ENCODE peak calls at places on chromosome 5, in eight cellular contexts. One of them, this sample, is unnamed.

GRCh38 chr5:2913306-2913705 is 161.8 kb upstream of the IRX2 start:
- DNase-seq in MM.1S: no peak
- DNase-seq in GM13977: no peak
- DNase-seq in pancreas: no peak
- DNase-seq in endodermal cell: no peak
- DNase-seq in lung: peak
- DNase-seq in Caco-2: no peak
- DNase-seq in Calu3: no peak
- DNase-seq in this sample: no peak

GRCh38 chr5:65190328-65191053 is 291.2 kb downstream of the ADAMTS6 start:
- DNase-seq in MM.1S: no peak
- DNase-seq in pancreas: no peak
- DNase-seq in Caco-2: no peak
- DNase-seq in lung: no peak
- DNase-seq in endodermal cell: no peak
- DNase-seq in GM13977: peak
- DNase-seq in Calu3: no peak
- DNase-seq in this sample: no peak

GRCh38 chr5:83077662-83078261 is 415 bp downstream of the XRCC4 start:
- DNase-seq in Calu3: peak
- DNase-seq in GM13977: no peak
- DNase-seq in endodermal cell: peak
- DNase-seq in Caco-2: peak
- DNase-seq in pancreas: no peak
- DNase-seq in lung: no peak
- DNase-seq in MM.1S: peak
- DNase-seq in this sample: no peak

GRCh38 chr5:114789773-114790402 is 379.8 kb downstream of the TRIM36 start:
- DNase-seq in lung: no peak
- DNase-seq in GM13977: peak
- DNase-seq in Caco-2: peak
- DNase-seq in MM.1S: peak
- DNase-seq in Calu3: no peak
- DNase-seq in endodermal cell: no peak
- DNase-seq in pancreas: no peak
- DNase-seq in this sample: no peak

GRCh38 chr5:125597338-125597737 is 825.9 kb upstream of the GRAMD2B start:
- DNase-seq in GM13977: no peak
- DNase-seq in endodermal cell: no peak
- DNase-seq in MM.1S: no peak
- DNase-seq in pancreas: no peak
- DNase-seq in Calu3: no peak
- DNase-seq in Caco-2: no peak
- DNase-seq in lung: no peak
- DNase-seq in this sample: no peak

GRCh38 chr5:164353155-164353554 is 847.7 kb downstream of the MAT2B start:
- DNase-seq in Calu3: no peak
- DNase-seq in MM.1S: no peak
- DNase-seq in Caco-2: no peak
- DNase-seq in lung: no peak
- DNase-seq in pancreas: no peak
- DNase-seq in GM13977: no peak
- DNase-seq in endodermal cell: no peak
- DNase-seq in this sample: no peak

GRCh38 chr5:114243983-114244305 is 117.9 kb upstream of the KCNN2 start:
- DNase-seq in MM.1S: peak
- DNase-seq in endodermal cell: no peak
- DNase-seq in GM13977: no peak
- DNase-seq in pancreas: no peak
- DNase-seq in Calu3: no peak
- DNase-seq in Caco-2: no peak
- DNase-seq in lung: no peak
- DNase-seq in this sample: no peak

GRCh38 chr5:139915834-139916233 is 120.2 kb downstream of the PSD2 start:
- DNase-seq in GM13977: no peak
- DNase-seq in lung: peak
- DNase-seq in MM.1S: no peak
- DNase-seq in Calu3: no peak
- DNase-seq in endodermal cell: no peak
- DNase-seq in pancreas: no peak
- DNase-seq in Caco-2: no peak
- DNase-seq in this sample: no peak

GRCh38 chr5:153463806-153464205 is 26.7 kb upstream of the GRIA1 start:
- DNase-seq in endodermal cell: no peak
- DNase-seq in Caco-2: no peak
- DNase-seq in MM.1S: no peak
- DNase-seq in GM13977: no peak
- DNase-seq in Calu3: no peak
- DNase-seq in pancreas: no peak
- DNase-seq in lung: no peak
- DNase-seq in this sample: no peak

GRCh38 chr5:24804221-24804681 is 159.5 kb upstream of the CDH10 start:
- DNase-seq in Calu3: no peak
- DNase-seq in GM13977: no peak
- DNase-seq in pancreas: no peak
- DNase-seq in endodermal cell: no peak
- DNase-seq in Caco-2: no peak
- DNase-seq in MM.1S: no peak
- DNase-seq in lung: no peak
- DNase-seq in this sample: no peak

GRCh38 chr5:1282139-1282992 is 12.5 kb downstream of the TERT start:
- DNase-seq in lung: no peak
- DNase-seq in endodermal cell: peak
- DNase-seq in pancreas: no peak
- DNase-seq in GM13977: no peak
- DNase-seq in Caco-2: no peak
- DNase-seq in MM.1S: no peak
- DNase-seq in Calu3: no peak
- DNase-seq in this sample: peak

GRCh38 chr5:21419383-21419782 is 1431.4 kb upstream of the CDH18 start:
- DNase-seq in endodermal cell: no peak
- DNase-seq in lung: no peak
- DNase-seq in pancreas: no peak
- DNase-seq in Caco-2: no peak
- DNase-seq in MM.1S: no peak
- DNase-seq in Calu3: no peak
- DNase-seq in GM13977: no peak
- DNase-seq in this sample: no peak

GRCh38 chr5:65086234-65086886 is 317.6 kb downstream of the CWC27 start:
- DNase-seq in GM13977: no peak
- DNase-seq in pancreas: no peak
- DNase-seq in MM.1S: no peak
- DNase-seq in endodermal cell: no peak
- DNase-seq in Caco-2: no peak
- DNase-seq in Calu3: peak
- DNase-seq in lung: no peak
- DNase-seq in this sample: no peak

GRCh38 chr5:14006823-14007510 is 62.5 kb upstream of the DNAH5 start:
- DNase-seq in GM13977: no peak
- DNase-seq in MM.1S: no peak
- DNase-seq in lung: no peak
- DNase-seq in Caco-2: no peak
- DNase-seq in endodermal cell: no peak
- DNase-seq in Calu3: no peak
- DNase-seq in pancreas: no peak
- DNase-seq in this sample: no peak

GRCh38 chr5:126780165-126780827 is 3.4 kb downstream of the LMNB1 start:
- DNase-seq in endodermal cell: peak
- DNase-seq in Caco-2: peak
- DNase-seq in MM.1S: peak
- DNase-seq in lung: no peak
- DNase-seq in Calu3: peak
- DNase-seq in GM13977: peak
- DNase-seq in pancreas: peak
- DNase-seq in this sample: peak

GRCh38 chr5:176780951-176781350 is 29.4 kb upstream of the UNC5A start:
- DNase-seq in pancreas: no peak
- DNase-seq in Caco-2: no peak
- DNase-seq in Calu3: no peak
- DNase-seq in GM13977: no peak
- DNase-seq in MM.1S: no peak
- DNase-seq in lung: no peak
- DNase-seq in endodermal cell: peak
- DNase-seq in this sample: no peak

GRCh38 chr5:176144508-176144907 is 93.7 kb upstream of the SIMC1 start:
- DNase-seq in Calu3: no peak
- DNase-seq in endodermal cell: no peak
- DNase-seq in Caco-2: no peak
- DNase-seq in GM13977: no peak
- DNase-seq in MM.1S: peak
- DNase-seq in lung: no peak
- DNase-seq in pancreas: no peak
- DNase-seq in this sample: no peak

GRCh38 chr5:53381-54174 is 38.4 kb upstream of the PLEKHG4B start:
- DNase-seq in Caco-2: peak
- DNase-seq in Calu3: peak
- DNase-seq in endodermal cell: peak
- DNase-seq in GM13977: peak
- DNase-seq in pancreas: peak
- DNase-seq in lung: peak
- DNase-seq in MM.1S: no peak
- DNase-seq in this sample: peak
- TF ChIP-seq CTCF in Caco-2: no peak
- TF ChIP-seq CTCF in Calu3: no peak
- TF ChIP-seq CTCF in endodermal cell: no peak
- TF ChIP-seq CTCF in GM13977: no peak
- TF ChIP-seq CTCF in pancreas: no peak
- TF ChIP-seq CTCF in lung: no peak
- TF ChIP-seq CTCF in MM.1S: no peak
- TF ChIP-seq CTCF in this sample: no peak

DNA sequence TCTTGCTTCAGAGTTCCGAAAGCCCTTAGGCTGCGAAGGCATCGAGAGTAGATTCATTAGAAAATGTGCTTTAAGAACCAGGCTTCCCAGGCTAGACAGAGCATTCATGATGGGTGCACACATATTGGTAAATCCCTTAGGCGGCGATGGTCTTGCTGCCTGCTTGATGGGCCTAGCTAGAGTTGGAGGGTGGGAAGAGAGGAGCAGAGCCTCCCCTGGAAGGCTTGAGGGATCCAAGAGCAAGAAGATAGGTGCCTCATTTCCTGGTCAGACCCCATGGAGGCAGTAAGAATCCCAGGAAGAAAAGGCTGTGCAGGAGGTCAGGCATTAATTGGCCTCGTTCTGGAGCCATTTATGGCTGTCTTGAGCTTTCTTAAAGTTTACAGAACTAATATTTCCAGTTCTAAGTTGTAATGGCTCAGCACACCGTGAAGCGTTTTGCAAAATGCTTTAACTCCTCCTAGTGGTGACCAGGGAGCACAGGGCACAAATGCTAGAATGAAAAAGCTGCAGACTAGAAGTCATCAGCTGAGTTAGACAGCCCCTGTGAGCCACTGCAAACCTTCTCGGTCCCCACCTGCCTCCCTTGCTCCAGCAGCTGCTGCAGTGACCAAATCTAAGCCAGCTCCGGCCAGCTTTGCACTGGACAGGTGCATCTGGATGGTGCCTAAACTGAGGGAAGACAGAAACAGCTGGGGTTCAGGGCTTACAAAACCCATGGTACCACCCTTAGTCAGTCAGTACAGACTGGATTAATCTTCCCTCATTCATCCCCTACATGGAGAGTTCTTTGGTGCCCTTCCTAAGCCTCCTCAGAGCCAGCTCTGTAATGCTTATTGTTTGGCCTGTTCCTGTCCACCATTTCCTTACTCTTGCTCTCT is 14.7 kb downstream of the SLC45A2 start:
- DNase-seq in Caco-2: peak
- DNase-seq in MM.1S: peak
- DNase-seq in pancreas: peak
- DNase-seq in GM13977: peak
- DNase-seq in endodermal cell: peak
- DNase-seq in Calu3: peak
- DNase-seq in lung: no peak
- DNase-seq in this sample: no peak
- TF ChIP-seq CTCF in Caco-2: peak
- TF ChIP-seq CTCF in MM.1S: peak
- TF ChIP-seq CTCF in pancreas: peak
- TF ChIP-seq CTCF in GM13977: peak
- TF ChIP-seq CTCF in endodermal cell: peak
- TF ChIP-seq CTCF in Calu3: peak
- TF ChIP-seq CTCF in lung: peak
- TF ChIP-seq CTCF in this sample: peak

DNA sequence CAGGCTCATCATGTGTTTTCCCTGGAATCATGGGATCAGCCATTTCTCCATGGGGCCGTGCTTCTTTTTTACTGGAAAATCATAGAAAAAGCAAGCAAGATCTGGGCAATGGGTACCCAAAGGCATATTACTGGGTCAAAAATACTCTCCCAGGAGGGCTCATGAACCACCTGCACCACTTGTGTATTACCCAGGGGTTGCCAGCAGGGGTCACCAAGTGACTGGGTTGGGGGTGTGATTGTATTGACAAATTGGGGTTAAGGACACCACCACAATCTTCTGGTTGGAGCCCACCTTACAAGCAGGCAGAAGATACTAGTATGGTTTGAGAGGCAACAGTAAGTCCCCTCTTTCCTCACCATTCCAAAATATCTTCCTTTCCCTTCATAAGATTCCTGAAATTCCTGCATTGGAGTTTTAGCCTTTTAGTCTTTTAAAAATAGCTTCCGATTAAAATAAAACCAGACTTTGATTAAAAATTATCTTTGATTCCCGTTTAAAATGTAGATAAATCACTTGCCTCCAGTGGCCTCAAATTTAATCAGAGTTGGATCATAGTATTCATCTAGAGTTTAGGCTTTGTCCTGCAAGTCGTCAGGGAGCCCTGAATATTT is 603.3 kb downstream of the KIF4B start:
- DNase-seq in Calu3: peak
- DNase-seq in endodermal cell: peak
- DNase-seq in MM.1S: peak
- DNase-seq in GM13977: peak
- DNase-seq in lung: no peak
- DNase-seq in pancreas: peak
- DNase-seq in Caco-2: peak
- DNase-seq in this sample: no peak
- TF ChIP-seq CTCF in Calu3: peak
- TF ChIP-seq CTCF in endodermal cell: peak
- TF ChIP-seq CTCF in MM.1S: peak
- TF ChIP-seq CTCF in GM13977: peak
- TF ChIP-seq CTCF in lung: no peak
- TF ChIP-seq CTCF in pancreas: peak
- TF ChIP-seq CTCF in Caco-2: peak
- TF ChIP-seq CTCF in this sample: peak

DNA sequence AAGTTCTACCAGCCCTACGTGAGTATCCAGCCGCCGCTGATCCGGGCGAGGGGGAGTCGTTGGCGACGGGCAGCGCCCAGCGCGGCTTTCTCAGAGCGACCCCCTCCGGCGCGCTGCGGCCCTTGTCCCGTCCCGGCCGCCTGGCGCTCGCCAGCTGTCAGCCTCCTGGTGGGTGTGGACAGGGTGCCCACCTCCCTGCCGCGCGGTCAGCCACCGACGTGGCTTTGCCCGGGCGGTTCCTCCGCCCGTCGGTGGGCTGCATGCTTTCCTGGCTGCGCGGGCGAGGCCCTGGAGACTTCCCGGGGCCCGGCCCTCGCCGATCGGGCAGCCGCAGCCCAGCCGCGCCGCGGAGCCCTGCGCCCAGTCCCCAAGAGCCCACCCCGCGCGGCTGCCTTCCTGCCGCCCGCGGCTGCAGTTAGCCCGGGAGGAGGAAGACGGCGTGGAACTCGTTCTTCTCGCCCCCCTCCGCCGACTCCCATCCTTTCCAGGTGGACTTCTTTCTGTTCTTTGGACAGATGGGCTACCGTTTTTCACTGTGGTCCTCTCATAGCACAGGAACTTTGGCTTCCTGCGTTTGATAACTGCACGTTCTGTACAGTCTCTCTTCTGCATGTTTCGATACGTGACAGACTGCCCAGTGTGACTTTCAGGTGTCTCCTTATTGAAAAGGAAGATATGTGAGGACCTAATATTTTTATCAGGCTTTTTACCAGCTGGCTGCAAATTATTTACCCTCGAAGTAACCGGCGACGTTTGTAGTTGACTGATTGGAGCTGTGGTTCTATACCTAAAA is 550 bp downstream of the AP3S1 start:
- DNase-seq in GM13977: no peak
- DNase-seq in Caco-2: peak
- DNase-seq in pancreas: no peak
- DNase-seq in lung: no peak
- DNase-seq in Calu3: peak
- DNase-seq in endodermal cell: no peak
- DNase-seq in MM.1S: peak
- DNase-seq in this sample: peak
- TF ChIP-seq CTCF in GM13977: peak
- TF ChIP-seq CTCF in Caco-2: peak
- TF ChIP-seq CTCF in pancreas: no peak
- TF ChIP-seq CTCF in lung: no peak
- TF ChIP-seq CTCF in Calu3: no peak
- TF ChIP-seq CTCF in endodermal cell: no peak
- TF ChIP-seq CTCF in MM.1S: no peak
- TF ChIP-seq CTCF in this sample: peak

This sample was measured in prostate gland.